ENCODE peak calls at places on chromosomes 7 and 10, in six cellular contexts. G is MV-4-11, Y is AG09319, A is NCI-H510A treated with DMSO at 0.1 percent for 48 hours, R is left cardiac atrium, Z is endodermal cell. I is an unnamed sample.

GRCh38 chr7:149422914-149423285 is 38.0 kb downstream of the ZNF777 start:
- DNase-seq in G (no peak), Y (no peak), A (no peak), R (peak), Z (no peak), I (peak)

GRCh38 chr10:117268258-117268657 is 27.3 kb downstream of the SLC18A2 start:
- DNase-seq in G (no peak), Y (no peak), A (no peak), R (no peak), Z (no peak), I (peak)

GRCh38 chr10:112766636-112767035 is 183.4 kb upstream of the TCF7L2 start:
- DNase-seq in G (no peak), Y (no peak), A (no peak), R (no peak), Z (no peak), I (no peak)

GRCh38 chr7:70893985-70894722 is 237.8 kb upstream of the GALNT17 start:
- DNase-seq in G (no peak), Y (no peak), A (no peak), R (no peak), Z (peak), I (no peak)

GRCh38 chr7:20896996-20897395 is 110.3 kb upstream of the SP8 start:
- DNase-seq in G (peak), Y (no peak), A (no peak), R (no peak), Z (no peak), I (no peak)

GRCh38 chr10:5833814-5834213 is 20.6 kb upstream of the GDI2 start:
- DNase-seq in G (no peak), Y (no peak), A (no peak), R (no peak), Z (peak), I (no peak)

GRCh38 chr10:71079761-71080380 is 132.5 kb upstream of the UNC5B start:
- DNase-seq in G (no peak), Y (no peak), A (no peak), R (no peak), Z (peak), I (no peak)

GRCh38 chr10:12390733-12391132 is 41.4 kb downstream of the CAMK1D start:
- DNase-seq in G (no peak), Y (no peak), A (no peak), R (peak), Z (no peak), I (no peak)

GRCh38 chr7:134044682-134045081 is 82.5 kb upstream of the LRGUK start:
- DNase-seq in G (no peak), Y (no peak), A (no peak), R (no peak), Z (no peak), I (no peak)